ENCODE peak calls at places on chromosomes 11 and 22, in six cellular contexts. W is GM23338, T is A549, Y is lower lobe of right lung, G is tibial artery, P is upper lobe of left lung. N is an unnamed sample. For H3K4me1, the result is how much of the 10 kb centered on the place peaks cover.

GRCh38 chr11:65928667-65929066 is 9.4 kb downstream of the DRAP1 start:
- DNase-seq in W (no peak), T (no peak), Y (no peak), G (no peak), P (no peak), N (no peak)

GRCh38 chr22:45946805-45947600 is 30.0 kb downstream of the WNT7B start:
- DNase-seq in W (no peak), T (no peak), Y (no peak), G (no peak), P (peak), N (no peak)

GRCh38 chr11:50174189-50174588 is 141.5 kb downstream of the OR4C45 start:
- DNase-seq in W (no peak), T (no peak), Y (no peak), G (no peak), P (no peak), N (no peak)

GRCh38 chr11:7572001-7572712 is 58.4 kb downstream of the PPFIBP2 start:
- DNase-seq in W (peak), T (peak), Y (peak), G (no peak), P (no peak), N (no peak)

GRCh38 chr11:83671295-83671694 is 385.1 kb upstream of the CCDC90B start:
- DNase-seq in W (no peak), T (no peak), Y (no peak), G (no peak), P (no peak), N (no peak)

GRCh38 chr11:20913113-20913512 is 243.7 kb downstream of the NELL1 start:
- DNase-seq in W (peak), T (no peak), Y (no peak), G (no peak), P (no peak), N (no peak)

GRCh38 chr11:16831281-16832192 is 93.1 kb downstream of the C11orf58 start:
- DNase-seq in W (no peak), T (no peak), Y (no peak), G (no peak), P (no peak), N (no peak)

GRCh38 chr11:30712749-30713148 is 126.6 kb upstream of the MPPED2 start:
- DNase-seq in W (no peak), T (no peak), Y (no peak), G (no peak), P (no peak), N (no peak)

GRCh38 chr11:95659088-95659487 is 130.5 kb downstream of the FAM76B start:
- DNase-seq in W (no peak), T (no peak), Y (no peak), G (no peak), P (no peak), N (no peak)

GRCh38 chr22:44667829-44668189 is 34.2 kb upstream of the PRR5 start:
- DNase-seq in W (no peak), T (no peak), Y (peak), G (no peak), P (no peak), N (no peak)

DNA sequence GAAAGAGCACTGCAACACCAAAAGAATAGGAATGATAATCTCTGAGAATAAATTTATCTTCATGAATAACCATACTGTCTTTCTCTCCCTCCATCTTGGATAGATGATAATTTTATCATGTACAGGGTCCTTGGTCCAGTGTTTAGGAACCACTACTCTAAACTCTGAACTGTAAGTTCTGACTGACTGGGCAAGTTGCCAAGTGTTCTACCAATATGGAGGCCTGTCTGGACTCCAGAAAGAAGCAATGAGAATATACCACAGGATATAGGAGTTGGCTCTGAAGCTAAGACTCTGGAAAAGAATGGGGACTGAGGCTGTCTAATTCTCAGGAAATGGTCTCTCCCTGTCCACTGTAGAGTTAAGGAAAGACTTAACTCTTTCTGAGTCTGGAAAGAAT is 1.5 kb downstream of the FHIP1B start:
- DNase-seq in W (no peak), T (no peak), Y (no peak), G (no peak), P (no peak), N (no peak)
- H3K4me1 ChIP-seq in W (under half), T (under half), Y (under half), G (under half), P (under half), N (under half)

GRCh38 chr11:93651052-93651451 is 10.4 kb upstream of the CEP295 start:
- DNase-seq in W (no peak), T (no peak), Y (no peak), G (no peak), P (no peak), N (no peak)

GRCh38 chr11:93645938-93646337 is 15.5 kb upstream of the CEP295 start:
- DNase-seq in W (no peak), T (no peak), Y (no peak), G (no peak), P (no peak), N (no peak)

GRCh38 chr11:93652161-93652597 is 9.3 kb upstream of the CEP295 start:
- DNase-seq in W (peak), T (no peak), Y (no peak), G (no peak), P (no peak), N (no peak)

GRCh38 chr11:93646399-93646798 is 15.1 kb upstream of the CEP295 start:
- DNase-seq in W (no peak), T (no peak), Y (no peak), G (no peak), P (no peak), N (no peak)

GRCh38 chr11:93648168-93648567 is 13.3 kb upstream of the CEP295 start:
- DNase-seq in W (peak), T (no peak), Y (no peak), G (no peak), P (no peak), N (no peak)
- TF ChIP-seq CTCF in W (peak), T (peak), Y (no peak), G (no peak), P (no peak), N (no peak)

DNA sequence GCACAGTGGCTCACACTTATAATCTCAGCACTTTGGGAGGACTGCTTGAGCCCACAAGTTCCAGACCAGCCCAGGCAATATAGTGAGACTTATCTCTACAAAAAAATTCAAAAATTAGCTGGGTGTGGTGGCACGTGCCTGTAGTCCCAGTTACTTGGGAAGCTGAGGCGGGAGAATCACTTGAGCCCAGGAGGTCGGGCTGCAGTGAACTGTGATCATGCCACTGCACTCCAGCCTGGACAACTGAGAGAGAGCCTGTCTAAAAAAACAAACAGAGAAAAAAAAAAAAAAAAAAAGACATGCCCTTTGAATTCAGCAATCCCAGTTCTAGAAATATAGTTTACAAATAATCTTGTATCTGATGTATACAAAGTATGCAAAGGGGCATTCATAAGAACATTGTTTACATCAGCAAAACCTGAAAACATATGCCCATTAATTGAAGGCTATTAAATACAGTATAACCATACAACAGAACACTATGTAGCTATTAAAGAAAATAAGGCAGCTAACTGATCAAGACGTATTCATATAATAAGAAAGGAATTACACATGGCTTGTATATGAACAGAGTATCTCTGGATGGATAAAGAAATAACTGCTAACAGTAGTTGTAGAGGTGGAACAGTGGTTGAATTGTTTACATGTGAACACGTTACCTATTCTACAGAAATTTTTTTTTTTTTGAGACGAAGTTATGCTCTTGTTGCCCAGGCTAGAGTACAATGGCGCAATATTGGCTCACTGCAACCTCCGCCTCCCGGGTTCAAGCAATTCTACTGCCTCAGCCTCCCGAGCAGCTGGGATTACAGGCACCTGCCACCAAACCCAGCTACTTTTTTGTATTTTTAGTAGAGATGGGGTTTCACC is 35.7 kb downstream of the CELF1 start:
- DNase-seq in W (no peak), T (no peak), Y (no peak), G (no peak), P (no peak), N (peak)
- H3K4me1 ChIP-seq in W (under half), T (half or more), Y (half or more), G (half or more), P (half or more), N (under half)

GRCh38 chr11:15826826-15827225 is 529.5 kb downstream of the SOX6 start:
- DNase-seq in W (peak), T (peak), Y (no peak), G (no peak), P (peak), N (peak)
- TF ChIP-seq CTCF in W (peak), T (peak), Y (peak), G (peak), P (peak), N (peak)

GRCh38 chr11:12237381-12237784 is 127.0 kb downstream of the MICAL2 start:
- DNase-seq in W (no peak), T (no peak), Y (no peak), G (no peak), P (no peak), N (no peak)
- H3K4me1 ChIP-seq in W (under half), T (half or more), Y (under half), G (half or more), P (under half), N (under half)

GRCh38 chr22:31952094-31952401 is 7.7 kb downstream of the YWHAH start:
- DNase-seq in W (no peak), T (no peak), Y (no peak), G (no peak), P (no peak), N (no peak)

GRCh38 chr22:31951201-31952093 is 7.1 kb downstream of the YWHAH start:
- DNase-seq in W (no peak), T (no peak), Y (no peak), G (no peak), P (no peak), N (no peak)

GRCh38 chr22:31952459-31952858 is 8.1 kb downstream of the YWHAH start:
- DNase-seq in W (no peak), T (peak), Y (no peak), G (no peak), P (no peak), N (no peak)

GRCh38 chr22:31948002-31948401 is 3.7 kb downstream of the YWHAH start:
- DNase-seq in W (no peak), T (no peak), Y (no peak), G (no peak), P (no peak), N (no peak)

GRCh38 chr22:31950226-31950625 is 5.9 kb downstream of the YWHAH start:
- DNase-seq in W (no peak), T (no peak), Y (no peak), G (peak), P (no peak), N (no peak)
- TF ChIP-seq CTCF in W (no peak), T (no peak), Y (no peak), G (no peak), P (no peak), N (no peak)

GRCh38 chr11:22670803-22671202 is 4.4 kb downstream of the GAS2 start:
- DNase-seq in W (peak), T (no peak), Y (no peak), G (no peak), P (no peak), N (no peak)

GRCh38 chr11:22671751-22672150 is 5.3 kb downstream of the GAS2 start:
- DNase-seq in W (no peak), T (no peak), Y (no peak), G (no peak), P (no peak), N (no peak)

GRCh38 chr11:22669368-22669767 is 3.0 kb downstream of the GAS2 start:
- DNase-seq in W (no peak), T (no peak), Y (no peak), G (no peak), P (no peak), N (no peak)

GRCh38 chr11:22677153-22677890 is 10.9 kb downstream of the GAS2 start:
- DNase-seq in W (no peak), T (no peak), Y (no peak), G (no peak), P (no peak), N (no peak)

DNA sequence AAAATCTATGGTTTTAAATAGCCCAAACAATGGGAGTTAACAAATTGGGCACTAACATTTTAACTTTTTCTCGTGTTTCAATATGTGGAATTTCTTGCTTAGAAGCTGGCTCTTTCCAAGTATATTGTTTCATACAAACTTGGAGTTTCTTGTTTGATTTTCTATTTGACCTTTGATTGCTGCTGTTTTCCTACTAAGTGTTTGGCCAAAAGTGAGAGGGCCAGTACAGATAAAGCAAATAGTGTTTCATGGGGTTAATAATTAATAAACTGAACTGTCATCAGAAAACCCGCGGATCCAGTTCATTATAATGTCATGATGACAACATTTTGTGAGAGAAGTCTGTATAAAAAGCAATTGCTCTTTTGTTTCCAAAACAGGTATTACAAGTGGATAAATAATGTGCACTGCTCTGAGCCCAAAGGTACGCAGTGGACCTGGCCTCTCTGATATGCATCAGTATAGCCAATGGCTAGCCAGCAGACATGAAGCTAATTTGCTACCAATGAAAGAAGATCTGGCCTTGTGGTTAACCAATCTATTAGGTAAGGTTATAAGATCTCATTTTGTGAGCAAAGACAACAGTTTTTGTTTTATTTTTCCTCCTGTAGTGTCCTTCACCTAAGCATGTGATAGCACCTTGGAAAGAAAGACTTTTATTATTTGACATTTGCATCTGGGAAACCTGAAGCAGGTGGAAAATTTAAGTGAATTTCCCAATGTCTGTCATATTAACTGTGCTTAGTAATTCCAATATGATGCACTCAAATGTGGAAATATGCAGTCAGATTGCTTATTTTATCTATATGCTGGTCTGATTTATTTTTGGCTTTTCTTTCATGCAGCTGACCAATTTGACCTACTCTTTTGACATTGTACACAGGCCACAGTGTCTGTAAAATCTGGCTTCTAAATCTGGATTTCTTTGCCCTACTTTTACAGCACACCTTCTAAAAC is 8.3 kb downstream of the GAS2 start:
- DNase-seq in W (no peak), T (no peak), Y (no peak), G (no peak), P (no peak), N (peak)
- H3K4me1 ChIP-seq in W (under half), T (under half), Y (under half), G (under half), P (under half), N (under half)

GRCh38 chr22:36334081-36334831 is 53.5 kb downstream of the MYH9 start:
- DNase-seq in W (peak), T (no peak), Y (peak), G (peak), P (peak), N (no peak)
- TF ChIP-seq CTCF in W (peak), T (no peak), Y (no peak), G (no peak), P (no peak), N (no peak)